ENCODE peak calls at places on chromosome X, in nine cellular contexts. M, C, N, Q, L, T, R, Y and O are unnamed samples.

GRCh38 chrX:88416002-88416401 is 331.0 kb upstream of the CPXCR1 start:
- DNase-seq in L (no peak), M (no peak), Y (no peak), R (no peak), T (no peak), N (no peak), Q (no peak), C (no peak), O (no peak)

GRCh38 chrX:105458846-105459245 is 238.4 kb upstream of the TEX13A start:
- DNase-seq in Q (no peak), L (no peak), R (no peak), C (no peak), N (no peak), M (no peak), T (no peak), Y (peak; percentile 30), O (no peak)

GRCh38 chrX:154516655-154517100 is 646 bp upstream of the FAM3A start:
- DNase-seq in C (no peak), T (no peak), R (peak; percentile 68), N (no peak), M (no peak), Q (peak; percentile 61), Y (peak; percentile 50), L (no peak), O (no peak)

GRCh38 chrX:71292669-71293379 is 8.7 kb upstream of the ITGB1BP2 start:
- DNase-seq in M (no peak), T (no peak), Q (peak; percentile 35), L (peak; percentile 9), R (peak; percentile 69), C (no peak), Y (peak; percentile 70), N (no peak), O (no peak)

GRCh38 chrX:136708348-136708747 is 60.4 kb downstream of the CD40LG start:
- DNase-seq in L (no peak), M (peak; percentile 8), C (no peak), T (no peak), N (no peak), R (peak; percentile 24), Q (peak; percentile 16), Y (no peak), O (no peak)

GRCh38 chrX:135513140-135513535 is 7.3 kb upstream of the INTS6L start:
- DNase-seq in C (no peak), Y (no peak), Q (no peak), M (no peak), N (no peak), T (no peak), L (no peak), R (no peak), O (no peak)

GRCh38 chrX:132023896-132024386 is 839 bp downstream of the STK26 start:
- DNase-seq in L (no peak), Q (peak; percentile 17), N (no peak), C (no peak), T (no peak), R (peak; percentile 8), M (no peak), Y (no peak), O (peak; percentile 46)

GRCh38 chrX:39427492-39428289 is 626.4 kb downstream of the MID1IP1 start:
- DNase-seq in T (peak; percentile 34), M (no peak), C (no peak), N (no peak), L (no peak), R (peak; percentile 63), Q (peak; percentile 48), Y (peak; percentile 36), O (no peak)

GRCh38 chrX:108726748-108727147 is 9.6 kb downstream of the IRS4 start:
- DNase-seq in M (no peak), Y (no peak), N (no peak), Q (no peak), R (no peak), L (no peak), T (no peak), C (no peak), O (no peak)

GRCh38 chrX:23901805-23902204 is 5.9 kb downstream of the APOO start:
- DNase-seq in M (peak; percentile 49), Y (peak; percentile 70), R (peak; percentile 80), N (peak; percentile 27), T (peak; percentile 20), C (peak; percentile 42), L (no peak), Q (peak; percentile 91), O (peak; percentile 60)

GRCh38 chrX:118540342-118540741 is 44.7 kb downstream of the DOCK11 start:
- DNase-seq in Y (no peak), Q (no peak), M (no peak), T (no peak), L (no peak), N (no peak), R (no peak), C (no peak), O (no peak)

GRCh38 chrX:118541482-118541881 is 45.9 kb downstream of the DOCK11 start:
- DNase-seq in L (no peak), Q (no peak), M (no peak), T (no peak), Y (no peak), N (no peak), R (no peak), C (no peak), O (no peak)

GRCh38 chrX:118534716-118535493 is 39.3 kb downstream of the DOCK11 start:
- DNase-seq in Q (no peak), N (no peak), L (no peak), C (no peak), Y (peak; percentile 77), M (no peak), T (no peak), R (no peak), O (no peak)

GRCh38 chrX:118536204-118536603 is 40.6 kb downstream of the DOCK11 start:
- DNase-seq in R (no peak), N (no peak), C (no peak), Q (no peak), L (no peak), T (no peak), Y (no peak), M (no peak), O (no peak)

DNA sequence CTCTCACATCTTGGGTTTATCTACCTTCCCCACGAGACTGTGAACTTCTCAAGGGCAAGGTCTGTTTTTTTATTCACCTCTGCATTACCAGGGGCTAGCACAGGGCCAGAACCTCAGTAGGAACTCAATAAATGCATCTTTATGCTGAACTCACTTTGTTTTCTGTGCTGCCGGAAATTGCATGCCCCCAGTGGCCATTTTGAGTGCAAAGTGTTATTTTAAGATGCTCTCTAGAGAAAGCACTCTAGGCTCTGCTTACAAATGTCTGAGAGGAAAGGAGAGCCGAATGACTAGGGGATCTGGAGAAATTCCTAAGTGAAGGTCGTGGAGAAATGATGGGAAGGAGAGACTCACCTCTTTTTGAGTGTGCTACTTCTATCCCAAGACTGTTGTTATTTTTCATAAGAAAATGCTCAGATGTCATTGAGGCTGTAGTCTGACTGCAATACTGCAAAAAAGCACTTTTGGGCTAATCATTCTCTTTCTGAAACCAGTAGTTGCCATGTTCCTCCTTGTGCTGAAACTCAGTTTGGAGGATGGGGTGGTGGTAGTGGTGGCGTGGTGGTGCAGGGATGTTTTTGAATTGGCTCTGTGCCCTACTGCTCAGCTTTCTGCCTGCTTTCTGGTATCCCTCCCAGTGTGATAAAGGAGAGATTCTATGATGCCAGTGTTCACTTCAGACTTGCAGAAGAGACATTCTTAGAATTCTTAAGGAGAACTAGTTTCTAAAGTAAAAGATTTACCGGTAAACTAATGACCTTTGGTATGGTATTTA is 41.3 kb downstream of the DOCK11 start:
- DNase-seq in T (no peak), N (peak; percentile 3), Y (peak; percentile 48), M (peak; percentile 18), C (no peak), L (no peak), Q (peak; percentile 49), R (peak; percentile 50), O (no peak)
- TF ChIP-seq CTCF in T (peak; percentile 9), N (no peak), Y (peak; percentile 47), M (peak; percentile 63), C (peak; percentile 39), L (peak; percentile 43), Q (peak; percentile 53), R (no peak), O (peak; percentile 31)

DNA sequence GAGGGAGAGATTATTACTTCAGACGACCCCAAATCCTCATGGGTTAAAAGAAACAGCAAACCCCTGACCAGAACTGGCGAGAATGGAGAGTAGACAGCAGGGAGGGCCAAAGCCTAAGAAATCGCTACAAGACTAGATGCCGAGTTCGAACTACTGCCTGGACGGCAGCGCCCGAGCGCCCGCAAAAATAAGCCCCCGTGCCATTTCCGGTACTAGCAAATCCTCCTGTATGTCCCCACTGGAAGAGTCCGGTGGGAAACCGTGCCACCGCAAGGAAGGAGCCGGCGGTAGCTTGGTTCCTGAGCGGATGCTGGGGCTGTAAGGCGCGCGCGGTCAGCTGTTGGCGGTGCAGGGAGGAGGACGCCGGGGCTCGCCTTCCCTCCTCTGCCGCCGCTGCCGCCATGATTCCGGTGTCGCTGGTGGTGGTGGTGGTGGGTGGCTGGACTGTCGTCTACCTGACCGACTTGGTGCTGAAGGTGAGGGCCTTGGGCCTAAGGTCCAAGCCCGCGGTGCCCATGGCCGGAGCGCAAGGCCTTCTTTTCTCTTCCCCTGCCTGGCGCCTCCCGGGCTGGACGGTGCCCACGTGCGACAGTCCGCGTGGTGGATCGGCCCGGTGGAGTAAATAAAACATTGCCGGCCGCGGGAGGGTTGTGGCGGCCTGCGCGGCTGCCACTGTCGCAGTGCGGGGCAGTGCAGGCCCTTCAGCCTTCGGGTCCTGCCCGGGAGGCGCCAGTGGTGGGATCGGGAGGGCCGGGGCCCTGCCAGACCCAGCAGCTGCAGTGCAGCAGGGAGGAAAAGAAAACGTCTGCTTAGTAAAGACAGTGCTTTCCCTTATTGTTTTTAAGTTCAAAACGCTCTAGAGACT is at the start of gene MBTPS2:
- DNase-seq in L (peak; percentile 31), C (peak; percentile 50), T (peak; percentile 49), Y (peak; percentile 86), N (peak; percentile 77), M (peak; percentile 76), Q (peak; percentile 94), R (peak; percentile 92), O (peak; percentile 61)
- TF ChIP-seq CTCF in L (peak; percentile 13), C (peak; percentile 11), T (no peak), Y (no peak), N (no peak), M (peak; percentile 49), Q (no peak), R (no peak), O (no peak)

GRCh38 chrX:96684339-96685204 is at the start of gene DIAPH2:
- DNase-seq in T (peak; percentile 42), L (peak; percentile 19), N (peak; percentile 62), R (peak; percentile 90), C (peak; percentile 43), Y (peak; percentile 80), Q (peak; percentile 78), M (peak; percentile 69), O (peak; percentile 60)
- TF ChIP-seq CTCF in T (no peak), L (peak; percentile 29), N (no peak), R (no peak), C (peak; percentile 7), Y (no peak), Q (peak; percentile 21), M (no peak), O (no peak)

DNA sequence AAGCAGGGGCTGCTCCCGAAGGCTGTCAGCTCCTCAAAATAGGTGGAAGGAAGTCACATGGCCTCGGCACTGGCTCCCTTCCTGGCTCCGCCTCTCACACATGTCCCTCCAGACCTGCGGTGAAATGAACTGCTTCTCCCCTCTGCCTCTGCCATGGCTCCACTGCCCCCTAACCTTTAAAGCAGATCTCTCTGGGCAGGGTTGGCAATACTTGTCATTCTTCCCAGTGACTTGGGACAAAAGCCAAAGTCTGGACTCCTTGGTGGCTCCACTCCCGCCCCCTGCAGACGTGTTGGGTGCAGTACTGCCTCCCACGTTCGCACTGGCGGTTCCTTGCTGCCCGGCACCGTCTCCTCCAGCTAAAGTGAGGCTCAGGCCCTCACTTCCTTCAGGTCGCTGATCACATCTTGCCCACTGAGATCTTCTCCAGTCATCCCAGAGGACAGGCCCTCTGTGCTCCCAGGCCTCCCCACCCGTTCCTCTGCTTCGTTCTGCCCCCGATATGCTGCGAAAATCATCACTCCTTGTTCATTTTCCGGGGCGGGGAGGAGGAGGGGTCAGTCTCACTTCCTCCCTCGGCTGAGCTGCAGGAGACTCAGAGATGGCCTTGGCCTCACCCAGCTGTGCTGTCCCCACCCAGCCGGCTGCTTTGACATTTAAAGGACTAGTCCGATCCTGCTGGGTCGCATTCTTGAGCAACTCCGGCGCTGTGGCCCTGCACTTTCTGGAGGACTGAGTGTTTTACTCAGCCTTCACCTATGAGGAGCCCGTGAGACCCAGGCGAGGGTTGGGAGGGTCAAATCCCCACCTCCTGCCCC is 97.4 kb downstream of the PHKA2 start:
- DNase-seq in Q (peak; percentile 60), Y (peak; percentile 42), M (peak; percentile 62), T (no peak), N (peak; percentile 39), R (peak; percentile 75), C (no peak), L (no peak), O (peak; percentile 80)
- TF ChIP-seq CTCF in Q (peak; percentile 58), Y (peak; percentile 57), M (peak; percentile 42), T (peak; percentile 43), N (no peak), R (peak; percentile 50), C (peak; percentile 57), L (peak; percentile 64), O (peak; percentile 50)